ENCODE peak calls at places on chromosomes 13 and 19, in ten cellular contexts. One of them, this sample, is unnamed.

GRCh38 chr19:1384478-1385110 is 887 bp downstream of the NDUFS7 start:
- DNase-seq in stimulated activated CD8-positive, alpha-beta memory T cell treated with anti-CD3 and anti-CD28 coated beads, Interleukin-12 subunit alpha, Interleukin-12 subunit beta, amount 100 ng/mL, for 4 hours: no peak
- DNase-seq in HEK293T: no peak
- DNase-seq in hypothalamus: no peak
- DNase-seq in choroid plexus epithelial cell: no peak
- DNase-seq in KG1: no peak
- DNase-seq in fibroblast of lung: no peak
- DNase-seq in amygdala: no peak
- DNase-seq in AML-193: no peak
- DNase-seq in iPS-NIHi11: no peak
- DNase-seq in this sample: no peak

GRCh38 chr13:100403675-100404074 is 184.9 kb downstream of the GGACT start:
- DNase-seq in KG1: no peak
- DNase-seq in AML-193: no peak
- DNase-seq in choroid plexus epithelial cell: no peak
- DNase-seq in iPS-NIHi11: no peak
- DNase-seq in amygdala: no peak
- DNase-seq in HEK293T: no peak
- DNase-seq in stimulated activated CD8-positive, alpha-beta memory T cell treated with anti-CD3 and anti-CD28 coated beads, Interleukin-12 subunit alpha, Interleukin-12 subunit beta, amount 100 ng/mL, for 4 hours: no peak
- DNase-seq in hypothalamus: no peak
- DNase-seq in fibroblast of lung: no peak
- DNase-seq in this sample: no peak

GRCh38 chr19:8034178-8034525 is 18.4 kb upstream of the CCL25 start:
- DNase-seq in amygdala: no peak
- DNase-seq in iPS-NIHi11: no peak
- DNase-seq in AML-193: no peak
- DNase-seq in fibroblast of lung: no peak
- DNase-seq in stimulated activated CD8-positive, alpha-beta memory T cell treated with anti-CD3 and anti-CD28 coated beads, Interleukin-12 subunit alpha, Interleukin-12 subunit beta, amount 100 ng/mL, for 4 hours: no peak
- DNase-seq in choroid plexus epithelial cell: no peak
- DNase-seq in hypothalamus: no peak
- DNase-seq in HEK293T: no peak
- DNase-seq in KG1: no peak
- DNase-seq in this sample: no peak

GRCh38 chr19:30701178-30701577 is 329.0 kb downstream of the ZNF536 start:
- DNase-seq in stimulated activated CD8-positive, alpha-beta memory T cell treated with anti-CD3 and anti-CD28 coated beads, Interleukin-12 subunit alpha, Interleukin-12 subunit beta, amount 100 ng/mL, for 4 hours: no peak
- DNase-seq in choroid plexus epithelial cell: no peak
- DNase-seq in KG1: no peak
- DNase-seq in AML-193: no peak
- DNase-seq in iPS-NIHi11: no peak
- DNase-seq in hypothalamus: no peak
- DNase-seq in HEK293T: no peak
- DNase-seq in fibroblast of lung: no peak
- DNase-seq in amygdala: no peak
- DNase-seq in this sample: no peak

GRCh38 chr19:52369463-52370340 is at the start of gene ZNF880:
- DNase-seq in HEK293T: peak; percentile 50
- DNase-seq in stimulated activated CD8-positive, alpha-beta memory T cell treated with anti-CD3 and anti-CD28 coated beads, Interleukin-12 subunit alpha, Interleukin-12 subunit beta, amount 100 ng/mL, for 4 hours: peak; percentile 85
- DNase-seq in fibroblast of lung: peak; percentile 93
- DNase-seq in KG1: peak; percentile 97
- DNase-seq in hypothalamus: peak; percentile 60
- DNase-seq in choroid plexus epithelial cell: peak; percentile 95
- DNase-seq in amygdala: peak; percentile 71
- DNase-seq in iPS-NIHi11: peak; percentile 89
- DNase-seq in AML-193: no peak
- DNase-seq in this sample: peak; percentile 88

GRCh38 chr13:113205428-113205931 is 3.0 kb downstream of the PCID2 start:
- DNase-seq in hypothalamus: no peak
- DNase-seq in KG1: no peak
- DNase-seq in fibroblast of lung: peak; percentile 59
- DNase-seq in iPS-NIHi11: no peak
- DNase-seq in AML-193: no peak
- DNase-seq in amygdala: no peak
- DNase-seq in HEK293T: no peak
- DNase-seq in choroid plexus epithelial cell: peak; percentile 53
- DNase-seq in stimulated activated CD8-positive, alpha-beta memory T cell treated with anti-CD3 and anti-CD28 coated beads, Interleukin-12 subunit alpha, Interleukin-12 subunit beta, amount 100 ng/mL, for 4 hours: no peak
- DNase-seq in this sample: no peak

GRCh38 chr19:47699360-47699917 is 13.8 kb upstream of the EHD2 start:
- DNase-seq in fibroblast of lung: no peak
- DNase-seq in KG1: no peak
- DNase-seq in choroid plexus epithelial cell: peak; percentile 56
- DNase-seq in HEK293T: peak; percentile 80
- DNase-seq in hypothalamus: no peak
- DNase-seq in stimulated activated CD8-positive, alpha-beta memory T cell treated with anti-CD3 and anti-CD28 coated beads, Interleukin-12 subunit alpha, Interleukin-12 subunit beta, amount 100 ng/mL, for 4 hours: no peak
- DNase-seq in AML-193: peak; percentile 31
- DNase-seq in amygdala: no peak
- DNase-seq in iPS-NIHi11: peak; percentile 92
- DNase-seq in this sample: no peak

GRCh38 chr19:39941615-39942507 is 7.4 kb upstream of the FCGBP start:
- DNase-seq in hypothalamus: no peak
- DNase-seq in AML-193: peak; percentile 88
- DNase-seq in KG1: peak; percentile 13
- DNase-seq in HEK293T: no peak
- DNase-seq in stimulated activated CD8-positive, alpha-beta memory T cell treated with anti-CD3 and anti-CD28 coated beads, Interleukin-12 subunit alpha, Interleukin-12 subunit beta, amount 100 ng/mL, for 4 hours: peak; percentile 26
- DNase-seq in choroid plexus epithelial cell: peak; percentile 87
- DNase-seq in amygdala: no peak
- DNase-seq in fibroblast of lung: no peak
- DNase-seq in iPS-NIHi11: no peak
- DNase-seq in this sample: no peak

GRCh38 chr19:53906211-53907192 is 2.6 kb upstream of the CACNG7 start:
- DNase-seq in hypothalamus: peak; percentile 25
- DNase-seq in fibroblast of lung: no peak
- DNase-seq in HEK293T: peak; percentile 60
- DNase-seq in iPS-NIHi11: peak; percentile 78
- DNase-seq in choroid plexus epithelial cell: peak; percentile 13
- DNase-seq in KG1: no peak
- DNase-seq in stimulated activated CD8-positive, alpha-beta memory T cell treated with anti-CD3 and anti-CD28 coated beads, Interleukin-12 subunit alpha, Interleukin-12 subunit beta, amount 100 ng/mL, for 4 hours: peak; percentile 36
- DNase-seq in AML-193: peak; percentile 7
- DNase-seq in amygdala: no peak
- DNase-seq in this sample: peak; percentile 29

GRCh38 chr13:54383604-54384003 is 1355.0 kb downstream of the OLFM4 start:
- DNase-seq in fibroblast of lung: no peak
- DNase-seq in choroid plexus epithelial cell: no peak
- DNase-seq in AML-193: no peak
- DNase-seq in hypothalamus: no peak
- DNase-seq in HEK293T: no peak
- DNase-seq in KG1: no peak
- DNase-seq in amygdala: no peak
- DNase-seq in stimulated activated CD8-positive, alpha-beta memory T cell treated with anti-CD3 and anti-CD28 coated beads, Interleukin-12 subunit alpha, Interleukin-12 subunit beta, amount 100 ng/mL, for 4 hours: no peak
- DNase-seq in iPS-NIHi11: peak; percentile 16
- DNase-seq in this sample: no peak

This sample was measured in occipital lobe.